ENCODE peak calls at places on chromosomes 3 and 15, in five cellular contexts. T is omental fat pad, X is heart right ventricle, M is neural progenitor cell, R is cardiac muscle cell. W is an unnamed sample.
A peak's percentile ranks its signal among the peaks of the same experiment; 100 is the strongest.

GRCh38 chr3:15476378-15476777 is 45.1 kb downstream of the COLQ start:
- DNase-seq in T (no peak), X (no peak), M (no peak), R (no peak), W (no peak)

GRCh38 chr15:91940466-91941381 is 87.2 kb downstream of the SLCO3A1 start:
- DNase-seq in T (no peak), X (no peak), M (no peak), R (no peak), W (no peak)

GRCh38 chr3:142844339-142844977 is 44.4 kb downstream of the PCOLCE2 start:
- DNase-seq in T (no peak), X (no peak), M (peak; percentile 33), R (peak; percentile 15), W (peak; percentile 47)

GRCh38 chr3:46442591-46443530 is 21.8 kb downstream of the LTF start:
- DNase-seq in T (no peak), X (peak; percentile 24), M (peak; percentile 60), R (no peak), W (no peak)

GRCh38 chr3:108055931-108056330 is 34.9 kb downstream of the CD47 start:
- DNase-seq in T (no peak), X (no peak), M (no peak), R (no peak), W (no peak)

GRCh38 chr3:129587061-129587460 is 19.4 kb downstream of the PLXND1 start:
- DNase-seq in T (no peak), X (no peak), M (no peak), R (no peak), W (no peak)

GRCh38 chr3:166284994-166285393 is 447.8 kb upstream of the BCHE start:
- DNase-seq in T (no peak), X (no peak), M (no peak), R (no peak), W (no peak)

GRCh38 chr3:8668216-8668615 is 23.6 kb upstream of the SSUH2 start:
- DNase-seq in T (no peak), X (no peak), M (no peak), R (no peak), W (no peak)

GRCh38 chr3:1380926-1381646 is 288.3 kb downstream of the CNTN6 start:
- DNase-seq in T (no peak), X (peak; percentile 3), M (no peak), R (no peak), W (no peak)

GRCh38 chr3:186258968-186259367 is 103.1 kb downstream of the DGKG start:
- DNase-seq in T (no peak), X (no peak), M (peak; percentile 68), R (peak; percentile 55), W (peak; percentile 33)

GRCh38 chr3:150697646-150698045 is 6.1 kb downstream of the ERICH6 start:
- DNase-seq in T (no peak), X (no peak), M (no peak), R (no peak), W (no peak)

GRCh38 chr3:112519424-112520001 is 20.2 kb upstream of the BTLA start:
- DNase-seq in T (no peak), X (peak; percentile 55), M (peak; percentile 69), R (peak; percentile 62), W (peak; percentile 60)

GRCh38 chr15:63264685-63265302 is 12.6 kb upstream of the APH1B start:
- DNase-seq in T (no peak), X (no peak), M (no peak), R (no peak), W (no peak)

GRCh38 chr15:51536965-51537574 is 85.5 kb downstream of the DMXL2 start:
- DNase-seq in T (no peak), X (no peak), M (peak; percentile 8), R (peak; percentile 17), W (peak; percentile 24)

GRCh38 chr15:66741646-66742045 is 39.6 kb downstream of the SMAD6 start:
- DNase-seq in T (no peak), X (no peak), M (no peak), R (no peak), W (no peak)

GRCh38 chr3:105233056-105233455 is 133.7 kb upstream of the ALCAM start:
- DNase-seq in T (no peak), X (no peak), M (no peak), R (no peak), W (no peak)

GRCh38 chr15:67825880-67826716 is 789 bp downstream of the SKOR1 start:
- DNase-seq in T (no peak), X (no peak), M (peak; percentile 58), R (no peak), W (peak; percentile 21)

GRCh38 chr3:183576487-183577107 is 21.1 kb upstream of the KLHL6 start:
- DNase-seq in T (no peak), X (no peak), M (peak; percentile 66), R (no peak), W (no peak)

GRCh38 chr15:75639191-75639708 is 774 bp downstream of the IMP3 start:
- DNase-seq in T (no peak), X (no peak), M (no peak), R (no peak), W (no peak)

GRCh38 chr3:68363801-68364200 is 568.5 kb downstream of the TAFA4 start:
- DNase-seq in T (no peak), X (no peak), M (no peak), R (no peak), W (no peak)

GRCh38 chr3:135172191-135172869 is 377.3 kb downstream of the EPHB1 start:
- DNase-seq in T (no peak), X (no peak), M (no peak), R (no peak), W (no peak)

GRCh38 chr15:77715051-77715450 is 82.3 kb upstream of the LINGO1 start:
- DNase-seq in T (no peak), X (no peak), M (no peak), R (no peak), W (no peak)

GRCh38 chr3:59566481-59566975 is 516.7 kb upstream of the CFAP20DC start:
- DNase-seq in T (no peak), X (no peak), M (no peak), R (no peak), W (no peak)

GRCh38 chr3:126663750-126664149 is 8.8 kb upstream of the TXNRD3 start:
- DNase-seq in T (no peak), X (no peak), M (no peak), R (no peak), W (no peak)

GRCh38 chr15:95319242-95319641 is 1011.3 kb upstream of the NR2F2 start:
- DNase-seq in T (no peak), X (no peak), M (no peak), R (no peak), W (no peak)

GRCh38 chr15:65083262-65083701 is 6.7 kb downstream of the KBTBD13 start:
- DNase-seq in T (no peak), X (no peak), M (peak; percentile 92), R (peak; percentile 64), W (no peak)

GRCh38 chr15:92112180-92112579 is 258.7 kb downstream of the SLCO3A1 start:
- DNase-seq in T (no peak), X (no peak), M (no peak), R (no peak), W (no peak)

GRCh38 chr15:66703540-66703941 is 1.5 kb downstream of the SMAD6 start:
- DNase-seq in T (no peak), X (no peak), M (peak; percentile 66), R (no peak), W (no peak)

GRCh38 chr3:72095521-72095920 is 310.6 kb upstream of the PROK2 start:
- DNase-seq in T (no peak), X (no peak), M (no peak), R (no peak), W (no peak)

GRCh38 chr15:90074916-90075315 is 27.4 kb downstream of the IDH2 start:
- DNase-seq in T (no peak), X (no peak), M (no peak), R (peak; percentile 44), W (no peak)

GRCh38 chr3:14925729-14926591 is 21.4 kb upstream of the NR2C2 start:
- DNase-seq in T (no peak), X (peak; percentile 38), M (peak; percentile 80), R (peak; percentile 82), W (peak; percentile 70)

GRCh38 chr3:156761713-156762575 is 64.2 kb upstream of the LEKR1 start:
- DNase-seq in T (no peak), X (no peak), M (no peak), R (no peak), W (no peak)

GRCh38 chr3:46312996-46313395 is 40.9 kb upstream of the CCR2 start:
- DNase-seq in T (peak; percentile 50), X (peak; percentile 49), M (no peak), R (no peak), W (no peak)

GRCh38 chr3:141442914-141443313 is 43.9 kb upstream of the RASA2 start:
- DNase-seq in T (no peak), X (no peak), M (no peak), R (no peak), W (no peak)

GRCh38 chr15:80989110-80989517 is 505 bp downstream of the MESD start:
- DNase-seq in T (no peak), X (no peak), M (peak; percentile 53), R (no peak), W (peak; percentile 39)